ENCODE peak calls at places on chromosomes 11 and 22, in six cellular contexts. H, M, U, W, V and G are unnamed samples.

GRCh38 chr11:103055174-103055890 is 36.6 kb downstream of the DCUN1D5 start:
- DNase-seq in H (no peak), M (no peak), U (peak), W (no peak), V (no peak), G (peak)

GRCh38 chr11:113351490-113351889 is 36.1 kb upstream of the ANKK1 start:
- DNase-seq in H (no peak), M (no peak), U (no peak), W (no peak), V (no peak), G (no peak)

GRCh38 chr11:75472081-75472732 is 39.2 kb upstream of the KLHL35 start:
- DNase-seq in H (no peak), M (no peak), U (peak), W (no peak), V (no peak), G (no peak)

GRCh38 chr11:128470081-128470480 is 117.3 kb downstream of the ETS1 start:
- DNase-seq in H (no peak), M (no peak), U (no peak), W (no peak), V (no peak), G (no peak)

GRCh38 chr22:33781396-33781795 is 138.9 kb downstream of the LARGE1 start:
- DNase-seq in H (no peak), M (no peak), U (no peak), W (no peak), V (peak), G (no peak)

GRCh38 chr22:48665286-48666010 is 1162.2 kb downstream of the BRD1 start:
- DNase-seq in H (no peak), M (no peak), U (no peak), W (no peak), V (no peak), G (no peak)

GRCh38 chr11:88174627-88175003 is 628 bp downstream of the RAB38 start:
- DNase-seq in H (peak), M (peak), U (peak), W (peak), V (peak), G (peak)

GRCh38 chr11:37333345-37333744 is 735.3 kb upstream of the RAG2 start:
- DNase-seq in H (no peak), M (no peak), U (no peak), W (no peak), V (no peak), G (no peak)

GRCh38 chr11:63838150-63838681 is 694 bp upstream of the MARK2 start:
- DNase-seq in H (no peak), M (no peak), U (no peak), W (no peak), V (no peak), G (no peak)

GRCh38 chr11:119432484-119433368 is 9.8 kb upstream of the THY1 start:
- DNase-seq in H (no peak), M (no peak), U (peak), W (no peak), V (no peak), G (peak)

GRCh38 chr11:61899146-61899841 is 7.9 kb upstream of the FADS3 start:
- DNase-seq in H (peak), M (peak), U (peak), W (peak), V (peak), G (peak)

GRCh38 chr11:13098890-13099289 is 89.8 kb downstream of the RASSF10 start:
- DNase-seq in H (no peak), M (no peak), U (peak), W (no peak), V (no peak), G (no peak)

GRCh38 chr11:121763526-121763925 is 310.8 kb upstream of the SORL1-AS1 start:
- DNase-seq in H (no peak), M (no peak), U (no peak), W (no peak), V (no peak), G (no peak)

GRCh38 chr22:44710474-44711235 is 8.7 kb downstream of the PRR5 start:
- DNase-seq in H (no peak), M (no peak), U (no peak), W (no peak), V (no peak), G (no peak)

GRCh38 chr22:44634426-44635321 is 67.3 kb upstream of the PRR5 start:
- DNase-seq in H (no peak), M (no peak), U (no peak), W (no peak), V (no peak), G (no peak)

GRCh38 chr11:113572349-113572748 is 97.2 kb upstream of the DRD2 start:
- DNase-seq in H (no peak), M (no peak), U (no peak), W (no peak), V (no peak), G (no peak)

GRCh38 chr11:90849278-90849677 is 626.4 kb upstream of the CHORDC1 start:
- DNase-seq in H (no peak), M (no peak), U (no peak), W (no peak), V (no peak), G (peak)

GRCh38 chr11:31655483-31655882 is 145.9 kb downstream of the ELP4 start:
- DNase-seq in H (no peak), M (no peak), U (peak), W (no peak), V (no peak), G (peak)

GRCh38 chr11:62687508-62688396 is 1.6 kb downstream of the LRRN4CL start:
- DNase-seq in H (peak), M (no peak), U (no peak), W (no peak), V (no peak), G (no peak)

GRCh38 chr11:23406131-23406819 is 546.0 kb upstream of the CCDC179 start:
- DNase-seq in H (peak), M (no peak), U (no peak), W (no peak), V (no peak), G (no peak)
- TF ChIP-seq CTCF in H (no peak), M (no peak), U (no peak), W (no peak), V (no peak), G (no peak)

GRCh38 chr11:72850832-72851231 is 36.6 kb downstream of the ATG16L2 start:
- DNase-seq in H (no peak), M (no peak), U (no peak), W (no peak), V (no peak), G (no peak)

GRCh38 chr11:72844356-72844755 is 30.1 kb downstream of the ATG16L2 start:
- DNase-seq in H (no peak), M (no peak), U (no peak), W (no peak), V (peak), G (no peak)

GRCh38 chr11:72851726-72852125 is 37.5 kb downstream of the ATG16L2 start:
- DNase-seq in H (no peak), M (no peak), U (no peak), W (no peak), V (no peak), G (no peak)

DNA sequence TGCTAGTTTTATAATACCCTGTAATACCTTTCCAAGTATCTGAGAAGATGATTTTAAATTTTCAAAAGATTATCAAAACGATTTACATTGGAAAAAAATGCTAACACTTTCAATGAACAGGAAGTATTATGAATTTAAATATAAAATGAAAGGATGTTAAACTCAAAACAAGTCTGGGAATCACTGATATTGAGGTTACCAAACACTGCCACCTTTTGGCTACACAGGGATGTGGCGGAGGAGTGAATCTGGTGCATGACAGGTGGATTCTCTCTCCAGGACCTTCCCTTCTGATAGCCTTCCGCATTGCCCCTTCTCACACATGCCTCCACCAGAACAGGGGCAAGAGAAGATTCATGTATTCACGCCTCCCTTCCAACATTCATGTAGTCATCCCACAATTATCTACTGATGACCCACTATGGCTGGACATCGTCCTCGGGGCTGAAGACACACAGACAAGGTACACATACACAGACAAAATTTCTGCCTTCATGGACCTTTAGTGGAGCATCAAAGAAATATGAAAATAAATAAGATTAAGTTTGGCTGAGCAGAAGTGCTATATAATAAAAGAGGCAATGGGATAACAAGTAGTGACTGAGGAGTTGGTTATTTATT is 34.7 kb downstream of the ATG16L2 start:
- DNase-seq in H (no peak), M (no peak), U (peak), W (no peak), V (peak), G (peak)
- TF ChIP-seq CTCF in H (peak), M (peak), U (peak), W (peak), V (peak), G (peak)

DNA sequence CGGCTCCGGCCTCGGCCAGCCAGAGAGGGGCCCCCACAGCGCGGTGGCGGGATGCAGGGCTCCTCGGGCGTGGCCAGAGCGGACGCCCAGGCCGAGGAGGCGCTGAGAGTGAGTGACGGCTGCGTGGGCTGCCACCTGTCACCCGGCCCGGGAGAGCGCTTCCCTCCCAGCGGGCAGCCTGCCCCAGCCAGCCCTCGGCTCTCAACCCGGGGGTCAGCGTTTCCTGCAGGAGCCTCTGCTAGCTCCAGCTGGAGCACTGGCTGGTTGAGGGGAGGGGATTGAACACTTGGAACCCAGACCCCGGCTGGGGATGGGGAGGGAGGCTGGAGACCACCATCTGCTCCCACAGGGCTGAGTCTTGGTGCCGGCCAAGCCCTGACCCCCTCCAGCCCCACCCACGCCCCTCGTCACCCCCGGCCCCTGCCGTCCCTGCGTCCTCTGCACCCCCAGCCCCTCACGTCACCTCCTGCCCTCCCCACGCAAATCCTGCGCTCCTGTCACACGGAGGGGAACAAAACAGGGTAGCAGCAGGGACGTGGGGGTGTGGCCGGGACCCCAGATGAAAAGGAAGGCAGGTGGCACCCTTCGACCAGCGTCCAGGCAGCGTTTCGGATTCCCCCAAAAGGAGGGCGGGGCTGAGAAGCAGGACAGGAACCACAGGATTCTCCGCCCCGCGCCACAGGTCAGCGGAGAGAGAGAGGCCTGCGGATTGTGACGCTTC is 156.9 kb downstream of the BRD1 start:
- DNase-seq in H (peak), M (no peak), U (no peak), W (peak), V (peak), G (no peak)
- TF ChIP-seq CTCF in H (no peak), M (no peak), U (no peak), W (no peak), V (no peak), G (no peak)

GRCh38 chr22:21593406-21594232 is 26.1 kb downstream of the UBE2L3 start:
- DNase-seq in H (no peak), M (no peak), U (no peak), W (peak), V (peak), G (peak)
- TF ChIP-seq CTCF in H (no peak), M (peak), U (peak), W (peak), V (peak), G (peak)